ENCODE peak calls at places on chromosomes 5 and 9, in six cellular contexts. W is transverse colon, N is stomach, Z is sigmoid colon, U is endothelial cell of umbilical vein, D is HCT116. Y is an unnamed sample.

GRCh38 chr9:122200960-122201635 is 27.7 kb downstream of the LHX6 start:
- DNase-seq in W (no peak), Z (no peak), D (no peak), N (peak; percentile 45), U (peak; percentile 18), Y (no peak)

GRCh38 chr9:123083680-123084079 is 50.2 kb downstream of the GPR21 start:
- DNase-seq in D (no peak), W (no peak), N (no peak), U (no peak), Z (no peak), Y (no peak)

GRCh38 chr5:176899296-176899891 is at the start of gene HK3:
- DNase-seq in U (peak; percentile 22), Z (peak; percentile 48), D (no peak), N (no peak), W (no peak), Y (no peak)

GRCh38 chr9:110996436-110997224 is 41.6 kb downstream of the LPAR1 start:
- DNase-seq in D (no peak), N (peak; percentile 39), W (peak; percentile 52), U (no peak), Z (peak; percentile 89), Y (no peak)

GRCh38 chr9:86534572-86535258 is 180.5 kb upstream of the TUT7 start:
- DNase-seq in N (no peak), W (no peak), U (no peak), Z (no peak), D (no peak), Y (no peak)

GRCh38 chr9:34272146-34272545 is 56.9 kb downstream of the KIF24 start:
- DNase-seq in Z (no peak), U (no peak), W (no peak), D (no peak), N (no peak), Y (no peak)

GRCh38 chr5:127312131-127312530 is 21.5 kb downstream of the MEGF10 start:
- DNase-seq in U (no peak), N (no peak), W (peak; percentile 46), D (no peak), Z (no peak), Y (peak; percentile 75)

GRCh38 chr5:148817606-148818005 is 8.8 kb upstream of the ADRB2 start:
- DNase-seq in Z (no peak), N (no peak), D (no peak), U (no peak), W (no peak), Y (no peak)

GRCh38 chr5:118371973-118372650 is 616.2 kb downstream of the DTWD2 start:
- DNase-seq in N (no peak), U (no peak), Z (no peak), D (no peak), W (no peak), Y (no peak)

GRCh38 chr5:142012186-142012785 is 541 bp downstream of the GNPDA1 start:
- DNase-seq in Z (peak; percentile 74), D (peak; percentile 48), W (peak; percentile 67), U (peak; percentile 52), N (peak; percentile 43), Y (no peak)

GRCh38 chr5:78328585-78329173 is 31.7 kb upstream of the SCAMP1 start:
- DNase-seq in W (no peak), N (no peak), D (no peak), U (no peak), Z (no peak), Y (no peak)

GRCh38 chr9:107653263-107653821 is 163.8 kb upstream of the KLF4 start:
- DNase-seq in D (no peak), W (no peak), N (no peak), Z (no peak), U (no peak), Y (peak; percentile 16)

GRCh38 chr9:125632321-125633115 is 74.5 kb downstream of the MAPKAP1 start:
- DNase-seq in U (peak; percentile 16), W (no peak), N (no peak), D (no peak), Z (no peak), Y (no peak)

GRCh38 chr5:111734013-111734412 is 23.0 kb downstream of the NREP start:
- DNase-seq in W (no peak), Z (no peak), D (no peak), N (no peak), U (no peak), Y (no peak)

GRCh38 chr5:56168066-56168478 is 65.1 kb downstream of the ANKRD55 start:
- DNase-seq in Z (no peak), U (no peak), D (no peak), N (no peak), W (no peak), Y (no peak)

GRCh38 chr5:10438301-10438700 is 3.4 kb upstream of the ROPN1L start:
- DNase-seq in U (no peak), N (no peak), D (no peak), W (no peak), Z (no peak), Y (no peak)

GRCh38 chr5:135498662-135498995 is 37.1 kb downstream of the NEUROG1 start:
- DNase-seq in U (no peak), W (no peak), D (no peak), N (no peak), Z (no peak), Y (no peak)

GRCh38 chr5:143106175-143106574 is 297.3 kb downstream of the NR3C1 start:
- DNase-seq in W (no peak), D (no peak), U (peak; percentile 79), Z (no peak), N (peak; percentile 39), Y (no peak)

GRCh38 chr5:79590395-79590999 is 21.7 kb upstream of the TENT2 start:
- DNase-seq in Z (no peak), D (no peak), U (no peak), N (no peak), W (no peak), Y (no peak)

GRCh38 chr5:42912184-42912766 is 100.6 kb upstream of the SELENOP start:
- DNase-seq in N (no peak), W (no peak), D (peak; percentile 51), Z (no peak), U (peak; percentile 85), Y (peak; percentile 27)

GRCh38 chr5:53073349-53073748 is 36.2 kb downstream of the MOCS2 start:
- DNase-seq in W (no peak), U (no peak), D (no peak), N (no peak), Z (no peak), Y (no peak)

GRCh38 chr9:14278291-14278721 is 35.6 kb downstream of the NFIB start:
- DNase-seq in D (no peak), W (no peak), U (peak; percentile 61), Z (no peak), N (no peak), Y (no peak)

GRCh38 chr5:100758780-100759179 is 144.3 kb downstream of the ST8SIA4 start:
- DNase-seq in D (no peak), U (no peak), W (no peak), Z (no peak), N (no peak), Y (no peak)

GRCh38 chr5:68252678-68253520 is 37.3 kb downstream of the PIK3R1 start:
- DNase-seq in D (peak; percentile 46), W (peak; percentile 60), N (peak; percentile 53), Z (peak; percentile 82), U (peak; percentile 73), Y (peak; percentile 42)

GRCh38 chr5:17019324-17019723 is 83.2 kb upstream of the MYO10 start:
- DNase-seq in N (no peak), U (no peak), W (no peak), Z (no peak), D (no peak), Y (no peak)

GRCh38 chr5:101897914-101898313 is 398.2 kb downstream of the SLCO4C1 start:
- DNase-seq in N (no peak), U (no peak), Z (no peak), W (no peak), D (no peak), Y (no peak)

GRCh38 chr5:102663771-102664530 is 91.2 kb upstream of the PAM start:
- DNase-seq in D (no peak), N (no peak), W (no peak), U (no peak), Z (no peak), Y (no peak)

GRCh38 chr5:170246471-170246870 is 13.7 kb downstream of the C5orf58 start:
- DNase-seq in D (no peak), W (no peak), Z (no peak), U (no peak), N (no peak), Y (no peak)

GRCh38 chr9:73270967-73271722 is 119.5 kb downstream of the ANXA1 start:
- DNase-seq in Z (no peak), D (peak; percentile 10), N (no peak), W (no peak), U (peak; percentile 67), Y (no peak)

GRCh38 chr9:108259917-108260675 is 595.7 kb downstream of the ACTL7B start:
- DNase-seq in Z (no peak), U (no peak), D (no peak), N (no peak), W (no peak), Y (peak; percentile 10)

DNA sequence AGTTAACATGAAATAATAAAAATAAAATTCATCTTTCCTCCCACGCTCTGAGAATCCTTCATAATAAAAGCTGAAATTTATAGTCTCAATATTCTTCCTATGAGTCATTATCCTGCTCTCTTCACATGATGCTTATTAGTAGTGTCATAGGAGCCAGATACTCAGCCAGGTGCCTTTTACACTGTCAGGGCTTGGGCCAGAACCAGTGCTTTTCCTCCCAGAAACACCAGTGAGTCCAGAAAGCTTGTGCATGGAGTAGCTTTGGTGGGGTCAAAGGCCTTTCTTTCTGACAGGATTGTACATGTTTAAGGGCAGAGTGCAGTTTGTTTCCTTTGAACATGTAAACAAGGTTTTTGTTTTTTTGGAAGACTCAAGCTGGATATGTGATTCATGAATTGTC is 6.8 kb downstream of the LSM11 start:
- DNase-seq in W (no peak), D (no peak), U (peak; percentile 22), N (no peak), Z (no peak), Y (no peak)
- TF ChIP-seq POLR2AphosphoS5 in W (no peak), D (no peak), U (no peak), N (no peak), Z (no peak), Y (no peak)

GRCh38 chr5:59151162-59151889 is 568.5 kb downstream of the RAB3C start:
- DNase-seq in D (no peak), N (no peak), U (no peak), Z (no peak), W (no peak), Y (no peak)
- H3K27ac ChIP-seq in D (no peak overlapping the region), N (no peak overlapping the region), U (no peak overlapping the region), Z (peak overlapping the region; percentile 26), W (peak overlapping the region; percentile 48), Y (no peak overlapping the region)

GRCh38 chr9:131628821-131629197 is 83.5 kb downstream of the PRRT1B start:
- DNase-seq in U (no peak), D (no peak), Z (no peak), W (no peak), N (no peak), Y (no peak)
- H3K4me1 ChIP-seq in U (no peaks in the 10 kb centered on the region), D (no peaks in the 10 kb centered on the region), Z (no peaks in the 10 kb centered on the region), W (peaks cover 54% of the 10 kb centered on the region), N (peaks cover 4% of the 10 kb centered on the region), Y (no peaks in the 10 kb centered on the region)

GRCh38 chr9:93191354-93191660 is 7.4 kb downstream of the WNK2 start:
- DNase-seq in U (no peak), Z (no peak), N (no peak), W (no peak), D (no peak), Y (no peak)
- TF ChIP-seq POLR2AphosphoS5 in U (no peak), Z (no peak), N (no peak), W (no peak), D (no peak), Y (no peak)

DNA sequence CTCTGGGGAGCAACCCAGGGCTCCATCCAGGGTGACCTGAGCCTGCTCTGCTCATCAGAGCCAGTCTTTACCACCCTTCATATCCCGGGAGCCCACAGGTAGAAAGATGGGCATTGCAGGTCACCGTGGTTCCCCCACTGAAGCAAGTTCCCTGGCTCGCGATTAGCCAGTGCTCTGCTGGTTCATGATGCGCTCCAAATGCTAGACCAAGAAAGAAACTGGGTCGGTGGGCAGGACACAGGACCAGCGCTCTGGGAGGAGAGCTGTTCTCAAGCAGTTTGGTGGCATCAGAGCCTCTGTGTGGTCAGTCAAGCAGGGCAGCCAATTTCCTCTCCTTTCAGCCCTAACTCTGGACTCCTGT is 156.5 kb downstream of the RGS3 start:
- DNase-seq in U (no peak), Z (no peak), N (no peak), D (no peak), W (no peak), Y (no peak)
- H3K27ac ChIP-seq in U (peak overlapping the region; percentile 100), Z (peak overlapping the region; percentile 82), N (peak overlapping the region; percentile 88), D (peak overlapping the region; percentile 55), W (peak overlapping the region; percentile 68), Y (peak overlapping the region; percentile 22)

Y was measured in prostate gland.